ENCODE peak calls at places on chromosomes 4 and X, in eight cellular contexts. One of them, this sample, is unnamed.

GRCh38 chr4:140581078-140581477 is 12.3 kb upstream of the UCP1 start:
- DNase-seq in MCF 10A: no peak
- DNase-seq in glutamatergic neuron: no peak
- DNase-seq in spleen: no peak
- DNase-seq in A673: no peak
- DNase-seq in neural crest cell: no peak
- DNase-seq in AG10803: no peak
- DNase-seq in right lobe of liver: no peak
- DNase-seq in this sample: no peak

GRCh38 chr4:76388160-76388908 is 32.6 kb downstream of the CCDC158 start:
- DNase-seq in spleen: no peak
- DNase-seq in MCF 10A: peak
- DNase-seq in AG10803: no peak
- DNase-seq in right lobe of liver: peak
- DNase-seq in A673: no peak
- DNase-seq in neural crest cell: no peak
- DNase-seq in glutamatergic neuron: no peak
- DNase-seq in this sample: no peak

GRCh38 chrX:41596586-41596985 is 92.2 kb upstream of the GPR34 start:
- DNase-seq in MCF 10A: no peak
- DNase-seq in AG10803: peak
- DNase-seq in neural crest cell: no peak
- DNase-seq in glutamatergic neuron: no peak
- DNase-seq in A673: no peak
- DNase-seq in spleen: no peak
- DNase-seq in right lobe of liver: no peak
- DNase-seq in this sample: no peak

GRCh38 chrX:124963717-124964116 is 356.0 kb upstream of the TEX13C start:
- DNase-seq in MCF 10A: no peak
- DNase-seq in neural crest cell: no peak
- DNase-seq in glutamatergic neuron: no peak
- DNase-seq in AG10803: no peak
- DNase-seq in right lobe of liver: no peak
- DNase-seq in A673: no peak
- DNase-seq in spleen: no peak
- DNase-seq in this sample: no peak

GRCh38 chrX:56763556-56764152 is 34.6 kb downstream of the NBDY start:
- DNase-seq in A673: peak
- DNase-seq in glutamatergic neuron: no peak
- DNase-seq in MCF 10A: peak
- DNase-seq in right lobe of liver: peak
- DNase-seq in AG10803: no peak
- DNase-seq in neural crest cell: no peak
- DNase-seq in spleen: peak
- DNase-seq in this sample: peak

GRCh38 chr4:26574563-26574962 is 9.3 kb upstream of the TBC1D19 start:
- DNase-seq in right lobe of liver: no peak
- DNase-seq in spleen: no peak
- DNase-seq in neural crest cell: no peak
- DNase-seq in AG10803: no peak
- DNase-seq in glutamatergic neuron: no peak
- DNase-seq in A673: peak
- DNase-seq in MCF 10A: no peak
- DNase-seq in this sample: no peak

GRCh38 chr4:8322794-8323704 is 53.5 kb downstream of the HTRA3 start:
- DNase-seq in AG10803: no peak
- DNase-seq in spleen: peak
- DNase-seq in neural crest cell: no peak
- DNase-seq in A673: no peak
- DNase-seq in glutamatergic neuron: no peak
- DNase-seq in right lobe of liver: peak
- DNase-seq in MCF 10A: no peak
- DNase-seq in this sample: no peak

GRCh38 chrX:119067023-119067739 is 5.6 kb upstream of the CT47C1 start:
- DNase-seq in AG10803: peak
- DNase-seq in neural crest cell: peak
- DNase-seq in right lobe of liver: peak
- DNase-seq in spleen: no peak
- DNase-seq in MCF 10A: peak
- DNase-seq in glutamatergic neuron: peak
- DNase-seq in A673: peak
- DNase-seq in this sample: peak

GRCh38 chrX:54695231-54695630 is 102.8 kb downstream of the ITIH6 start:
- DNase-seq in neural crest cell: no peak
- DNase-seq in AG10803: no peak
- DNase-seq in spleen: no peak
- DNase-seq in MCF 10A: no peak
- DNase-seq in right lobe of liver: no peak
- DNase-seq in glutamatergic neuron: no peak
- DNase-seq in A673: no peak
- DNase-seq in this sample: no peak

GRCh38 chr4:108264693-108265092 is 96.0 kb upstream of the LEF1 start:
- DNase-seq in glutamatergic neuron: no peak
- DNase-seq in neural crest cell: no peak
- DNase-seq in spleen: no peak
- DNase-seq in MCF 10A: no peak
- DNase-seq in AG10803: no peak
- DNase-seq in A673: no peak
- DNase-seq in right lobe of liver: no peak
- DNase-seq in this sample: no peak

GRCh38 chr4:126396703-126397102 is 1081.9 kb downstream of the FAT4 start:
- DNase-seq in A673: no peak
- DNase-seq in spleen: peak
- DNase-seq in neural crest cell: no peak
- DNase-seq in AG10803: no peak
- DNase-seq in right lobe of liver: no peak
- DNase-seq in MCF 10A: no peak
- DNase-seq in glutamatergic neuron: no peak
- DNase-seq in this sample: no peak

GRCh38 chr4:102318526-102318925 is 26.8 kb downstream of the SLC39A8 start:
- DNase-seq in glutamatergic neuron: no peak
- DNase-seq in spleen: no peak
- DNase-seq in AG10803: no peak
- DNase-seq in neural crest cell: no peak
- DNase-seq in A673: no peak
- DNase-seq in MCF 10A: no peak
- DNase-seq in right lobe of liver: no peak
- DNase-seq in this sample: no peak

GRCh38 chr4:2793920-2794706 is 1.2 kb downstream of the SH3BP2 start:
- DNase-seq in A673: no peak
- DNase-seq in AG10803: peak
- DNase-seq in glutamatergic neuron: peak
- DNase-seq in spleen: peak
- DNase-seq in right lobe of liver: peak
- DNase-seq in neural crest cell: no peak
- DNase-seq in MCF 10A: peak
- DNase-seq in this sample: no peak

GRCh38 chr4:7387925-7388324 is 46.8 kb downstream of the PSAPL1 start:
- DNase-seq in right lobe of liver: peak
- DNase-seq in AG10803: no peak
- DNase-seq in neural crest cell: no peak
- DNase-seq in A673: no peak
- DNase-seq in MCF 10A: no peak
- DNase-seq in glutamatergic neuron: no peak
- DNase-seq in spleen: peak
- DNase-seq in this sample: no peak

GRCh38 chr4:26424143-26424542 is 66.1 kb downstream of the CCKAR start:
- DNase-seq in MCF 10A: no peak
- DNase-seq in neural crest cell: no peak
- DNase-seq in right lobe of liver: no peak
- DNase-seq in A673: no peak
- DNase-seq in AG10803: no peak
- DNase-seq in glutamatergic neuron: no peak
- DNase-seq in spleen: no peak
- DNase-seq in this sample: no peak

GRCh38 chr4:95020521-95020920 is 262.8 kb downstream of the BMPR1B start:
- DNase-seq in neural crest cell: no peak
- DNase-seq in MCF 10A: no peak
- DNase-seq in glutamatergic neuron: no peak
- DNase-seq in right lobe of liver: no peak
- DNase-seq in A673: no peak
- DNase-seq in spleen: no peak
- DNase-seq in AG10803: no peak
- DNase-seq in this sample: no peak

GRCh38 chr4:129232627-129233337 is 136.8 kb downstream of the C4orf33 start:
- DNase-seq in right lobe of liver: no peak
- DNase-seq in AG10803: no peak
- DNase-seq in MCF 10A: no peak
- DNase-seq in neural crest cell: no peak
- DNase-seq in A673: no peak
- DNase-seq in spleen: no peak
- DNase-seq in glutamatergic neuron: no peak
- DNase-seq in this sample: no peak

GRCh38 chr4:1291996-1292702 is 2.5 kb downstream of the MAEA start:
- DNase-seq in AG10803: no peak
- DNase-seq in spleen: peak
- DNase-seq in neural crest cell: no peak
- DNase-seq in right lobe of liver: peak
- DNase-seq in glutamatergic neuron: no peak
- DNase-seq in MCF 10A: no peak
- DNase-seq in A673: no peak
- DNase-seq in this sample: no peak

GRCh38 chr4:83931659-83932058 is 395.8 kb downstream of the GPAT3 start:
- DNase-seq in A673: no peak
- DNase-seq in MCF 10A: no peak
- DNase-seq in glutamatergic neuron: no peak
- DNase-seq in right lobe of liver: no peak
- DNase-seq in neural crest cell: no peak
- DNase-seq in spleen: no peak
- DNase-seq in AG10803: no peak
- DNase-seq in this sample: no peak
- TF ChIP-seq CTCF in A673: no peak
- TF ChIP-seq CTCF in MCF 10A: no peak
- TF ChIP-seq CTCF in glutamatergic neuron: no peak
- TF ChIP-seq CTCF in right lobe of liver: no peak
- TF ChIP-seq CTCF in neural crest cell: no peak
- TF ChIP-seq CTCF in spleen: no peak
- TF ChIP-seq CTCF in AG10803: no peak
- TF ChIP-seq CTCF in this sample: no peak

DNA sequence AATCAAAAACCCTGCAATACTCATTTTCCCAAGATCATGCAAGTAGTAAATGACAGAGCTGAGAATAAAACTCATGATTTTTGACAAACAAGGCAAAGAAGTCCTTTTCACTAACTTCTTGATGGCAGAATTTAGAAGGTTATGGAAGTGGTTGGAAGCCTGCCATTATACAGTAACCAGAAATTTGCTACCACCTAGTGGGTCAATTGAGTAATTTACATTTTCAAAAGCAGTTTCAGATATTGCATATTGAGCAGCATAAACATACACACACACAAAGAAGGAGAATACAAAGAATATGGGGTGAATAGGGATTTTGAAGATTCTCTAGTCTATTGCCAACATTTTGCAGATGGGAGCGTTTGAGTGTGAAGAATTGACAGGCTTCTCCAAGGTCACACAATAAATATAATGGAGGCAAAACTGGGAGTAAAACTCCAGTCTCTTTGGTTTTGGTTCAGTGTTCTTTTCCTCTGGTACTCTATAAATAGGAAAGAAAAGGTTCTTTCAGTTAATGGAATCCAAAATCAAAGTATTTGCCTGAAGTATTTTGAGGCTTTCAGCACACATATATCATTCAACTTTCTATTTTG is 70.2 kb downstream of the GC start:
- DNase-seq in AG10803: peak
- DNase-seq in MCF 10A: peak
- DNase-seq in glutamatergic neuron: no peak
- DNase-seq in neural crest cell: no peak
- DNase-seq in A673: peak
- DNase-seq in spleen: no peak
- DNase-seq in right lobe of liver: no peak
- DNase-seq in this sample: peak
- TF ChIP-seq CTCF in AG10803: peak
- TF ChIP-seq CTCF in MCF 10A: peak
- TF ChIP-seq CTCF in glutamatergic neuron: peak
- TF ChIP-seq CTCF in neural crest cell: peak
- TF ChIP-seq CTCF in A673: peak
- TF ChIP-seq CTCF in spleen: peak
- TF ChIP-seq CTCF in right lobe of liver: peak
- TF ChIP-seq CTCF in this sample: peak

DNA sequence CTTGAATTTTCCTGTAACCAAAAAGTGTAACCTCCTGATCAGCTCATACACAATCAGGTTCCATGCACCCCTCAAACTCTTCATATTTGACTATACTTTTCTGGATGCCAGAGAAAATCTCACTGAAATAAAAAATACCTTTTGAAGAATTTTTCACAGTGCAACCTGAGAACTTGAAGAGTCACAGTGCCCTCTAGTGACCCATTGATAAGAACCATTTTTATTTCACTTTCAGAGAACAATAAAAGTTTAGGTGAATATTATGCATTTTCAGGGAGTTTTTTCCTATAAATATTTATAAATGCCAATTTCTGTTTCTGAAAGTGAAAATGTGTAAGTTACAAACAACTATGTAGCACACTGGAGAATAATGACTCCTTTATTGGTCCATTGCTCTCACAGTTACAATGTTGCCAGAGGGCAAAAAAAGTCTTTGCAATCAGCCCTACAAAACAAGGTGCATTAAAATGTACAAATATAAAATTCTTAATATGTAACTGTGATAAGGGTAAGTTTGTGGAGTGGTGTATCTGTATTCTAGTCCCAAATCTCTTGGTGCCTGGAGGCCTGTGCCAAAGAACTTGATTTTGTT is 153.6 kb upstream of the INTU start:
- DNase-seq in neural crest cell: peak
- DNase-seq in glutamatergic neuron: no peak
- DNase-seq in AG10803: peak
- DNase-seq in A673: peak
- DNase-seq in spleen: no peak
- DNase-seq in MCF 10A: peak
- DNase-seq in right lobe of liver: no peak
- DNase-seq in this sample: peak
- TF ChIP-seq CTCF in neural crest cell: peak
- TF ChIP-seq CTCF in glutamatergic neuron: peak
- TF ChIP-seq CTCF in AG10803: peak
- TF ChIP-seq CTCF in A673: peak
- TF ChIP-seq CTCF in spleen: no peak
- TF ChIP-seq CTCF in MCF 10A: peak
- TF ChIP-seq CTCF in right lobe of liver: peak
- TF ChIP-seq CTCF in this sample: peak

DNA sequence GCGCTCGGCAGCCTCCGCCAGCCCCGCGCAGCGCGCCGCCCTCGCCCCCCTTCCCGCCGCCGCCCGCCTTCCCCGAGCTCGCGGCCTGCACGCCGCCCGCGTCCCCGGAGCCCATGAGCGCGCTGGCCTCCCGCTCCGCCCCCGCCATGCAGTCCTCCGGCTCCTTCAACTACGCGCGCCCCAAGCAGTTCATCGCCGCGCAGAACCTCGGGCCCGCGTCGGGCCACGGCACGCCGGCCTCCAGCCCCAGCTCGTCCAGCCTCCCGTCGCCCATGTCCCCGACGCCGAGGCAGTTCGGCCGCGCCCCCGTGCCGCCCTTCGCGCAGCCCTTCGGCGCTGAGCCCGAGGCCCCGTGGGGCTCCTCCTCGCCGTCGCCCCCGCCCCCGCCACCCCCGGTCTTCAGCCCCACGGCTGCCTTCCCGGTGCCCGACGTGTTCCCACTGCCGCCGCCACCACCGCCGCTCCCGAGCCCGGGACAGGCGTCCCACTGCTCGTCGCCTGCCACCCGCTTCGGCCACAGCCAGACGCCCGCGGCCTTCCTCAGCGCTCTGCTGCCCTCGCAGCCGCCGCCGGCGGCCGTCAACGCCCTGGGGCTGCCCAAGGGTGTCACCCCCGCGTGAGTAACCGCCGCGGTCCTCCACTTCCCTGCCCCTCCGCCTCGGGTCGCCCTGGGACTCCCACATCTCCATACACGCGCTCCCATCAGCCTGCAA is 132.1 kb downstream of the CBR4 start:
- DNase-seq in neural crest cell: peak
- DNase-seq in spleen: peak
- DNase-seq in A673: peak
- DNase-seq in AG10803: peak
- DNase-seq in right lobe of liver: peak
- DNase-seq in glutamatergic neuron: peak
- DNase-seq in MCF 10A: no peak
- DNase-seq in this sample: no peak
- TF ChIP-seq CTCF in neural crest cell: no peak
- TF ChIP-seq CTCF in spleen: no peak
- TF ChIP-seq CTCF in A673: no peak
- TF ChIP-seq CTCF in AG10803: no peak
- TF ChIP-seq CTCF in right lobe of liver: no peak
- TF ChIP-seq CTCF in glutamatergic neuron: no peak
- TF ChIP-seq CTCF in MCF 10A: no peak
- TF ChIP-seq CTCF in this sample: no peak

This sample was measured in AG09319.